ENCODE peak calls at places on chromosome 3, in five cellular contexts. G is naive thymus-derived CD8-positive, alpha-beta T cell; Z is T47D; N is H7; R is ELR. L is an unnamed sample.
A peak's percentile ranks its signal among the peaks of the same experiment; 100 is the strongest.

GRCh38 chr3:27360113-27361078 is 8.8 kb downstream of the NEK10 start:
- DNase-seq in R (no peak), Z (no peak), G (no peak), N (no peak), L (no peak)

GRCh38 chr3:39118079-39118478 is 10.6 kb downstream of the TTC21A start:
- DNase-seq in R (no peak), Z (no peak), G (no peak), N (no peak), L (no peak)

GRCh38 chr3:11185564-11186317 is 31.4 kb downstream of the HRH1 start:
- DNase-seq in Z (peak; percentile 48), N (no peak), G (no peak), R (peak; percentile 92), L (peak; percentile 79)

GRCh38 chr3:128619146-128619890 is 31.3 kb downstream of the RPN1 start:
- DNase-seq in G (no peak), N (no peak), Z (no peak), R (peak; percentile 96), L (no peak)

GRCh38 chr3:194840661-194841514 is 155.2 kb downstream of the FAM43A start:
- DNase-seq in G (peak; percentile 49), R (peak; percentile 32), Z (no peak), N (no peak), L (no peak)

GRCh38 chr3:9769426-9770275 is at the start of gene CAMK1:
- DNase-seq in G (no peak), N (peak; percentile 97), R (peak; percentile 75), Z (peak; percentile 81), L (peak; percentile 84)

GRCh38 chr3:159586587-159587202 is 401.9 kb upstream of the IL12A start:
- DNase-seq in Z (no peak), N (peak; percentile 30), G (no peak), R (peak; percentile 78), L (no peak)

GRCh38 chr3:38986901-38987300 is 64.8 kb downstream of the SCN11A start:
- DNase-seq in G (no peak), R (peak; percentile 24), N (no peak), Z (no peak), L (no peak)

GRCh38 chr3:11407644-11408043 is 135.4 kb downstream of the ATG7 start:
- DNase-seq in R (no peak), N (no peak), G (no peak), Z (no peak), L (no peak)

GRCh38 chr3:100368421-100368820 is 32.5 kb downstream of the TOMM70 start:
- DNase-seq in R (no peak), N (no peak), Z (no peak), G (no peak), L (no peak)

GRCh38 chr3:46989146-46989810 is 9.8 kb downstream of the NBEAL2 start:
- DNase-seq in Z (no peak), N (peak; percentile 84), R (no peak), G (no peak), L (no peak)

GRCh38 chr3:45906681-45907220 is 20.4 kb downstream of the CCR9 start:
- DNase-seq in Z (no peak), R (peak; percentile 64), N (peak; percentile 79), G (no peak), L (peak; percentile 64)

GRCh38 chr3:4979401-4980228 is at the start of gene BHLHE40:
- DNase-seq in Z (no peak), R (peak; percentile 36), G (no peak), N (no peak), L (no peak)

GRCh38 chr3:64188810-64189560 is 36.3 kb downstream of the PRICKLE2 start:
- DNase-seq in Z (no peak), R (peak; percentile 95), N (no peak), G (no peak), L (no peak)

GRCh38 chr3:115922681-115923347 is 299.5 kb downstream of the GAP43 start:
- DNase-seq in Z (peak; percentile 21), G (no peak), R (peak; percentile 47), N (peak; percentile 22), L (no peak)

GRCh38 chr3:145739926-145740325 is 421.1 kb downstream of the PLOD2 start:
- DNase-seq in Z (no peak), G (no peak), N (no peak), R (peak; percentile 43), L (no peak)

GRCh38 chr3:185630182-185630622 is 44.1 kb downstream of the SENP2 start:
- DNase-seq in N (no peak), R (peak; percentile 29), Z (no peak), G (no peak), L (peak; percentile 72)

L was measured in psoas muscle.